ENCODE peak calls at places on chromosomes 3 and 15, in ten cellular contexts. W, O, E, D, Z, V, G, M, F and P are unnamed samples.

GRCh38 chr3:156010829-156011228 is 109.5 kb upstream of the KCNAB1 start:
- DNase-seq in W (peak), O (no peak), E (no peak), D (no peak), Z (no peak), V (no peak), G (no peak), M (peak), F (no peak), P (no peak)

GRCh38 chr15:73388256-73388781 is 19.6 kb upstream of the HCN4 start:
- DNase-seq in W (no peak), O (peak), E (no peak), D (no peak), Z (no peak), V (no peak), G (no peak), M (peak), F (peak), P (no peak)

GRCh38 chr3:37863949-37864822 is 2.5 kb downstream of the CTDSPL start:
- DNase-seq in W (no peak), O (no peak), E (no peak), D (no peak), Z (no peak), V (peak), G (no peak), M (peak), F (no peak), P (no peak)

GRCh38 chr3:27166888-27167287 is 202.3 kb downstream of the NEK10 start:
- DNase-seq in W (no peak), O (peak), E (no peak), D (no peak), Z (no peak), V (no peak), G (no peak), M (peak), F (peak), P (no peak)

GRCh38 chr15:45131510-45131909 is 1.7 kb downstream of the DUOX1 start:
- DNase-seq in W (no peak), O (no peak), E (no peak), D (no peak), Z (no peak), V (no peak), G (no peak), M (no peak), F (no peak), P (no peak)

GRCh38 chr3:42751609-42752008 is 21.4 kb downstream of the CCDC13 start:
- DNase-seq in W (no peak), O (no peak), E (no peak), D (no peak), Z (no peak), V (no peak), G (no peak), M (no peak), F (no peak), P (peak)

GRCh38 chr3:11510001-11510760 is 133.5 kb downstream of the VGLL4 start:
- DNase-seq in W (no peak), O (no peak), E (no peak), D (no peak), Z (peak), V (no peak), G (no peak), M (no peak), F (no peak), P (no peak)

GRCh38 chr3:175914785-175915184 is 1055.7 kb downstream of the NAALADL2 start:
- DNase-seq in W (no peak), O (no peak), E (no peak), D (no peak), Z (no peak), V (no peak), G (no peak), M (no peak), F (no peak), P (no peak)

GRCh38 chr15:92817339-92817886 is 82.7 kb upstream of the CHD2 start:
- DNase-seq in W (peak), O (no peak), E (no peak), D (no peak), Z (peak), V (no peak), G (no peak), M (no peak), F (no peak), P (no peak)

GRCh38 chr15:98043160-98044059 is 82.9 kb downstream of the ARRDC4 start:
- DNase-seq in W (no peak), O (no peak), E (no peak), D (no peak), Z (no peak), V (no peak), G (no peak), M (no peak), F (no peak), P (peak)

GRCh38 chr3:152121292-152121654 is 147.5 kb upstream of the MBNL1 start:
- DNase-seq in W (no peak), O (peak), E (no peak), D (no peak), Z (no peak), V (no peak), G (no peak), M (peak), F (peak), P (no peak)

GRCh38 chr3:115518100-115518852 is 105.0 kb upstream of the GAP43 start:
- DNase-seq in W (no peak), O (peak), E (peak), D (peak), Z (no peak), V (peak), G (no peak), M (peak), F (peak), P (peak)

GRCh38 chr3:15387171-15387581 is 40.2 kb downstream of the METTL6 start:
- DNase-seq in W (no peak), O (no peak), E (no peak), D (no peak), Z (no peak), V (no peak), G (no peak), M (peak), F (no peak), P (no peak)

GRCh38 chr15:79948095-79948695 is 22.8 kb downstream of the BCL2A1 start:
- DNase-seq in W (no peak), O (no peak), E (no peak), D (no peak), Z (no peak), V (no peak), G (no peak), M (no peak), F (no peak), P (no peak)

GRCh38 chr3:178174201-178174880 is 361.9 kb upstream of the KCNMB2 start:
- DNase-seq in W (no peak), O (no peak), E (no peak), D (no peak), Z (no peak), V (no peak), G (no peak), M (no peak), F (no peak), P (no peak)

GRCh38 chr3:27209595-27210264 is 159.5 kb downstream of the NEK10 start:
- DNase-seq in W (no peak), O (no peak), E (no peak), D (no peak), Z (no peak), V (no peak), G (no peak), M (no peak), F (no peak), P (no peak)

GRCh38 chr15:73034213-73034612 is 18.1 kb upstream of the NEO1 start:
- DNase-seq in W (no peak), O (no peak), E (no peak), D (no peak), Z (no peak), V (no peak), G (no peak), M (no peak), F (no peak), P (no peak)

GRCh38 chr3:17908399-17909191 is 166.2 kb upstream of the TBC1D5 start:
- DNase-seq in W (no peak), O (no peak), E (no peak), D (no peak), Z (no peak), V (no peak), G (no peak), M (no peak), F (no peak), P (no peak)

GRCh38 chr15:99467861-99468460 is 97.8 kb upstream of the MEF2A start:
- DNase-seq in W (no peak), O (no peak), E (no peak), D (no peak), Z (no peak), V (no peak), G (no peak), M (peak), F (no peak), P (peak)

GRCh38 chr3:53715815-53716483 is 130.3 kb downstream of the CHDH start:
- DNase-seq in W (no peak), O (no peak), E (no peak), D (no peak), Z (no peak), V (no peak), G (no peak), M (no peak), F (no peak), P (no peak)

GRCh38 chr3:179146911-179147570 is 1.1 kb upstream of the PIK3CA start:
- DNase-seq in W (peak), O (peak), E (no peak), D (no peak), Z (peak), V (peak), G (peak), M (peak), F (peak), P (no peak)

GRCh38 chr3:157154563-157155333 is 5.2 kb downstream of the CCNL1 start:
- DNase-seq in W (no peak), O (no peak), E (no peak), D (no peak), Z (no peak), V (no peak), G (no peak), M (no peak), F (no peak), P (no peak)

GRCh38 chr3:101279765-101280385 is 40.5 kb downstream of the IMPG2 start:
- DNase-seq in W (no peak), O (no peak), E (no peak), D (no peak), Z (no peak), V (no peak), G (no peak), M (peak), F (no peak), P (no peak)

GRCh38 chr15:68700395-68701123 is 120.1 kb downstream of the ANP32A start:
- DNase-seq in W (no peak), O (no peak), E (no peak), D (peak), Z (no peak), V (peak), G (no peak), M (no peak), F (no peak), P (peak)

GRCh38 chr15:89114974-89115373 is 26.7 kb downstream of the ABHD2 start:
- DNase-seq in W (no peak), O (no peak), E (no peak), D (no peak), Z (no peak), V (no peak), G (no peak), M (peak), F (no peak), P (no peak)

GRCh38 chr3:151156618-151157216 is 46.3 kb downstream of the GPR171 start:
- DNase-seq in W (peak), O (no peak), E (no peak), D (no peak), Z (peak), V (peak), G (peak), M (peak), F (no peak), P (no peak)

DNA sequence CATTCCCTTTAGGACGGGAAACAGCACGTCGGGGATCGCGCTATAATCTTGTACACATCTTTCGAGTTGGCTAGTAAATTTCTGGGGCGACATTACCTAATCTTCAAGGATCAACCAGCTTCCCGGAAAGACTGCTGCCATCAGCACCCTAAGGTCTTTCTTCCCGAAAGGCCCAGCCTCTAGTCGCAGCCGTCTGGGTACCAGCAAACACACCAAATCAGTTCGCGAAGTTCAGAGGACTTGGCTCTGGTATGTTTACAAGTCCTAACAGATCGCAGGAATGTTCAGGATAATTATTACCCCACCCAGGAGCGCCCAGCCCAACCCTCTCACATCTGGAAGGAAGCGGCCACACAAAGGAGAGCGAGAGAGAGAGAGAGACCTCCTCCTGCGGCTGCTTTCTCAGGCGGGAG is 155.2 kb upstream of the FRMD4B start:
- DNase-seq in W (no peak), O (no peak), E (no peak), D (no peak), Z (no peak), V (no peak), G (no peak), M (no peak), F (peak), P (no peak)
- H3K4me3 ChIP-seq in W (no peak), O (no peak), E (peak), D (peak), Z (no peak), V (no peak), G (no peak), M (peak), F (peak), P (peak)

DNA sequence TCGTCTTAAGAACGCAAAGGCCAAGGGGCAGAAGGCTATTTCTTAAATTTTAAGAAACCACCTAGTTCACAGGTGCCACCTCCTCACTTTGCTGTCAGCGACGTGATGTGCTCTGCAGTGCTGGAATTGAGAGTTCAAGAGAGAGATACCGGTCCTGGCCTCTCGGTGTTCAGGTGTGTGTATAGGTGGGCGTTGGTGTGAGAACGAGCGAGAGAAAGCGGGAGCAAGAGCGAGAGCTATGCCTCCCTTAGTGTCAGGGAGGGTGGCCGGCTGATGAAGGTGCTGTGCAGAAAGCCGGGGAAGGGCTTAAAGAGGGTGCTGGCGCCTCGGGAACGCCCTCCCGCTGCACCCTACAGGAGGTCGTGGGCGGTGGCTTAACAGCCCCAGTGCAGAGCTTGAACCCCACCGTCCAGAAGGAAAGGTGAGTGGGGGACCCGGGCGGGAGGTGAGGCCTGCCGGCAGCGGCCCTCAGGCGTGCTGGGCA is 247.1 kb upstream of the TOPAZ1 start:
- DNase-seq in W (no peak), O (no peak), E (no peak), D (no peak), Z (peak), V (no peak), G (no peak), M (no peak), F (no peak), P (no peak)
- H3K4me3 ChIP-seq in W (no peak), O (peak), E (no peak), D (no peak), Z (peak), V (no peak), G (peak), M (peak), F (peak), P (no peak)

GRCh38 chr3:14145670-14146380 is 21.0 kb downstream of the TMEM43 start:
- DNase-seq in W (no peak), O (no peak), E (no peak), D (peak), Z (no peak), V (peak), G (no peak), M (no peak), F (no peak), P (peak)
- H3K4me3 ChIP-seq in W (no peak), O (no peak), E (no peak), D (no peak), Z (no peak), V (no peak), G (no peak), M (no peak), F (no peak), P (no peak)

GRCh38 chr3:99678023-99678422 is 39.6 kb downstream of the COL8A1 start:
- DNase-seq in W (no peak), O (peak), E (no peak), D (no peak), Z (no peak), V (no peak), G (no peak), M (peak), F (no peak), P (peak)
- H3K4me3 ChIP-seq in W (no peak), O (no peak), E (no peak), D (no peak), Z (no peak), V (no peak), G (no peak), M (no peak), F (no peak), P (no peak)

GRCh38 chr15:23686466-23687142 is 501 bp downstream of the NDN start:
- DNase-seq in W (no peak), O (no peak), E (no peak), D (peak), Z (no peak), V (peak), G (no peak), M (no peak), F (no peak), P (no peak)
- H3K4me3 ChIP-seq in W (no peak), O (peak), E (peak), D (peak), Z (no peak), V (peak), G (no peak), M (no peak), F (peak), P (peak)

DNA sequence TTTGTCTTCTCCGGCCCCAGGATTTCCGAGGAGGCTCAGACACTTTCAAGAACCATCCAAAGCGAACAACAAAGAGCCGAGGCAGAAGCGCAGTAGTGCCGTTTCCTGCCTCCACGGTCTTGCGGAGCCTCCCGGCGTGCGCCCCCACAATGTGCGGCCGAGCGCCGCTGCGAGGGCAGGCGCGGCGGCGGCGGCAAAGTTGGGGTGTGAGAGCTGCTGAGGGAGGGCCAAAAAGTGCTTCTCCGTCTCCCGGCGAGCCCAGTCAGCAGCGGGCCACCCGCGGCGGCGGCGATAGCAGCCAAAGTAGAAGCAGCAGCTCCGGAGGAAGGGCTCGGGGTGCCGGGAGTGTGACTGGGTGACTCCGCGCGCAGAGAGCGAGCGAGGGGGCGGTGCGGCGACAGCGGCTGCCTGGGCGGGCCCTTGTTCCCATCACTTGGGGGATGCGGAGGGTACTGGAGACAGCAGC is 749.1 kb downstream of the ROBO1 start:
- DNase-seq in W (no peak), O (no peak), E (peak), D (peak), Z (no peak), V (peak), G (no peak), M (peak), F (no peak), P (peak)
- H3K4me3 ChIP-seq in W (no peak), O (peak), E (peak), D (peak), Z (no peak), V (peak), G (no peak), M (peak), F (peak), P (peak)

DNA sequence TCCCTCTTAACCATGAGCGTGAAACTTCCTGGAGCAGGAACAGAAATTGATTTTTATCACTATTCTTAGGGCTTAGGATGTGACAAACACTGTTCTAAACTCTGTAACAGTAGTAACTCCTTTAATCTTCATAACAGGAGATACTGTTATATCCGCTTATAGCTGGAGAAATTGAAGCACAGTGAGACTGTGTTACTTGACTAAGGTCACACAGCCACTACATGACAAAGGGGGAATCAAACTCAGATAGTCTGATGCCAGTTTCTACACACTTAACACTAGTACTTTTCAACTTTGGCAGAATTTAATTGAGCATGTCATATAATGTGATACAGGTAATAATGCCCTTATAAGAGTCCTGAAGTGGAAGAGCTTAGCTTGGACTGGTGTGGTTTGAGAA is 800 bp upstream of the TARS3 start:
- DNase-seq in W (no peak), O (no peak), E (no peak), D (no peak), Z (no peak), V (no peak), G (no peak), M (no peak), F (no peak), P (no peak)
- H3K4me3 ChIP-seq in W (no peak), O (no peak), E (no peak), D (no peak), Z (no peak), V (no peak), G (no peak), M (no peak), F (no peak), P (no peak)

DNA sequence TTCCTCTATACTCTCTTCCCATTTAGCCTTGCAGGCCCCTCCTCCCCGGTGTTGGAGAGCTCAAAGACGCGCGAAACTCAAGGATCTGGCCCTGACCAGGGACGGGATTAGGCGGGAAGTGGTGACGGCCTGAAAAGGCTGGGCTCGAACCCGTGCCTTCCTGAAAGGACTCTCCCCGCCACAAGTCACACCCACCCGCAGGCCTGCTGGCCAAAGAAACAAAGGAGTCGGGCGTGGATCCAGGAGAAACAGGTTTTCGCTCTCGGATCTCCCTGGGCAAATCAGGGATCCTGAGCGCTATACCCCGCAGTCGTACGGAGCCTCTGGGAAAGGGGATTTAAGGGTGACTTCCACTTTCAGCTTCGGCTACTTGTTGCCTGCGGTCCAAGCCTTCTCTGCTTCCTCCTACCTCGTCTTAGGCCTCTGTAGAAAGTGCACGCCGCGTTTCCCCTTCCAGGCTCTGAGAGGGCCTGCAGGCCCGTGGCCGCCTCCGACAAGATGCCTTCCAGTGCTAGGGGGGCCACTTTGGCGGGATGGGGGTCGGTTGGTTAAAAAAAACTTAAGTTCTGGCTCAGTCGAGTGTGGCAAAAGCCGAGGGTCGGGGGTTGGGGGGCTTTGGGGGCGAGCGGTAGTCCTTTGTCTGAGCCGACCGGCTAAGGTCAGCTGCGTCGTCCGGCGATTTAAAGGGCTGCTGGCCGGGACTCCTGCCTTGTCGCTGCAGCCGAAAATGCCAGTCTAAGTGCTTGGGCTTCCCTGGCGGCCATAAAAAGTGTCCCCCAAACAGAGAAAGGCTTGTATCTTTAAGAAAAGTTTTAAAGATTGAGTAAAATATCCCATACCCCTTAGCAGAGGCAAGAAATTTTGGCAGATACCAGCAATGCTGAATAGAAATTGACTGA is 8.2 kb downstream of the ZIC4 start:
- DNase-seq in W (no peak), O (no peak), E (no peak), D (peak), Z (no peak), V (no peak), G (no peak), M (no peak), F (no peak), P (no peak)
- H3K4me3 ChIP-seq in W (no peak), O (no peak), E (no peak), D (no peak), Z (no peak), V (no peak), G (no peak), M (no peak), F (no peak), P (no peak)